ENCODE peak calls at places on chromosomes 3 and 15, in five cellular contexts. I, W, D, H and J are unnamed samples.

GRCh38 chr3:159263750-159264561 is 462.1 kb downstream of the MFSD1 start:
- DNase-seq in D (no peak), I (peak; percentile 28), H (no peak), W (peak; percentile 61), J (peak; percentile 62)

GRCh38 chr3:196867155-196867506 is 589 bp upstream of the SENP5 start:
- DNase-seq in H (no peak), W (no peak), I (no peak), D (no peak), J (no peak)

GRCh38 chr15:71538181-71538580 is 272.2 kb upstream of the NR2E3 start:
- DNase-seq in W (no peak), D (no peak), H (no peak), I (no peak), J (no peak)

GRCh38 chr3:23819599-23820360 is 14.0 kb downstream of the UBE2E1 start:
- DNase-seq in I (no peak), W (no peak), H (no peak), D (no peak), J (no peak)

GRCh38 chr3:9349321-9350117 is 13.3 kb upstream of the THUMPD3 start:
- DNase-seq in W (peak; percentile 55), D (no peak), I (peak; percentile 25), H (no peak), J (peak; percentile 56)

GRCh38 chr3:169244119-169244864 is 419.2 kb downstream of the MECOM start:
- DNase-seq in I (no peak), D (no peak), H (no peak), W (no peak), J (no peak)

GRCh38 chr3:195154111-195154791 is 116.7 kb downstream of the XXYLT1 start:
- DNase-seq in I (no peak), H (no peak), D (no peak), W (peak; percentile 17), J (peak; percentile 33)

GRCh38 chr3:77530870-77531269 is 491.0 kb downstream of the ROBO2 start:
- DNase-seq in H (no peak), D (no peak), W (peak; percentile 37), I (peak; percentile 67), J (peak; percentile 75)

GRCh38 chr15:75138016-75138999 is 63.4 kb upstream of the C15orf39 start:
- DNase-seq in W (peak; percentile 69), D (no peak), H (no peak), I (peak; percentile 24), J (peak; percentile 54)

GRCh38 chr3:170228093-170228766 is 6.0 kb downstream of the PRKCI start:
- DNase-seq in H (no peak), I (no peak), D (no peak), W (no peak), J (no peak)

GRCh38 chr15:51290720-51291119 is 47.7 kb downstream of the CYP19A1 start:
- DNase-seq in H (no peak), I (no peak), W (no peak), D (no peak), J (no peak)

GRCh38 chr3:113948015-113948917 is 453 bp downstream of the ZDHHC23 start:
- DNase-seq in I (no peak), W (no peak), H (peak; percentile 30), D (peak; percentile 22), J (peak; percentile 13)

GRCh38 chr3:134605506-134605905 is 45.3 kb downstream of the KY start:
- DNase-seq in D (no peak), W (no peak), I (no peak), H (no peak), J (no peak)

GRCh38 chr3:151962891-151963290 is 89.4 kb downstream of the SUCNR1 start:
- DNase-seq in W (no peak), I (no peak), H (no peak), D (no peak), J (peak; percentile 8)

GRCh38 chr15:66486887-66487286 is 10.7 kb downstream of the SNAPC5 start:
- DNase-seq in D (no peak), I (no peak), H (no peak), W (no peak), J (no peak)

GRCh38 chr3:123559040-123559861 is 25.6 kb downstream of the HACD2 start:
- DNase-seq in H (no peak), D (peak; percentile 12), W (peak; percentile 63), I (peak; percentile 15), J (peak; percentile 69)

GRCh38 chr3:38108649-38109579 is 28.0 kb downstream of the ACAA1 start:
- DNase-seq in H (no peak), I (no peak), W (no peak), D (no peak), J (no peak)

GRCh38 chr3:123286308-123287023 is 84.7 kb downstream of the SEC22A start:
- DNase-seq in H (no peak), I (peak; percentile 49), W (peak; percentile 89), D (no peak), J (peak; percentile 81)

GRCh38 chr3:155809181-155809580 is 3.1 kb upstream of the C3orf33 start:
- DNase-seq in W (peak; percentile 12), D (no peak), I (no peak), H (no peak), J (peak; percentile 10)

GRCh38 chr3:183178833-183179549 is 16.5 kb upstream of the LAMP3 start:
- DNase-seq in D (peak; percentile 32), W (peak; percentile 63), H (no peak), I (no peak), J (peak; percentile 21)

GRCh38 chr15:55288006-55288717 is 1.5 kb downstream of the RAB27A start:
- DNase-seq in H (no peak), I (no peak), W (no peak), D (no peak), J (no peak)

GRCh38 chr3:55164876-55165275 is 237.0 kb upstream of the LRTM1 start:
- DNase-seq in I (no peak), H (no peak), D (no peak), W (no peak), J (peak; percentile 50)

GRCh38 chr3:127005864-127006500 is 23.1 kb downstream of the PLXNA1 start:
- DNase-seq in I (no peak), D (no peak), W (no peak), H (no peak), J (no peak)

GRCh38 chr15:56428821-56429458 is 36.0 kb downstream of the MNS1 start:
- DNase-seq in W (peak; percentile 46), H (no peak), D (no peak), I (no peak), J (peak; percentile 45)

GRCh38 chr15:73857193-73857920 is 16.0 kb upstream of the TBC1D21 start:
- DNase-seq in H (no peak), D (no peak), I (no peak), W (no peak), J (no peak)

GRCh38 chr15:49847937-49848823 is 227.3 kb downstream of the DTWD1 start:
- DNase-seq in I (peak; percentile 70), D (no peak), H (no peak), W (peak; percentile 61), J (peak; percentile 79)

GRCh38 chr3:65810277-65810676 is 228.4 kb downstream of the MAGI1 start:
- DNase-seq in D (no peak), H (no peak), I (no peak), W (peak; percentile 11), J (peak; percentile 9)

GRCh38 chr3:193857996-193858395 is 265.0 kb downstream of the OPA1 start:
- DNase-seq in I (no peak), D (no peak), H (no peak), W (peak; percentile 68), J (peak; percentile 66)

GRCh38 chr3:40225116-40225515 is 84.4 kb upstream of the EIF1B start:
- DNase-seq in W (no peak), D (no peak), I (no peak), H (no peak), J (no peak)

GRCh38 chr15:67935244-67935643 is 95.4 kb upstream of the RNU6-1 start:
- DNase-seq in W (no peak), D (no peak), H (no peak), I (no peak), J (no peak)

GRCh38 chr3:150826466-150827282 is 63.7 kb upstream of the SIAH2 start:
- DNase-seq in I (no peak), W (no peak), D (no peak), H (no peak), J (no peak)

GRCh38 chr15:80418892-80419537 is 14.8 kb downstream of the ARNT2 start:
- DNase-seq in W (peak; percentile 67), I (peak; percentile 41), D (no peak), H (no peak), J (peak; percentile 70)

GRCh38 chr3:152591448-152592003 is 243.4 kb upstream of the P2RY1 start:
- DNase-seq in H (no peak), I (no peak), D (no peak), W (no peak), J (no peak)

GRCh38 chr15:63052961-63053698 is 10.6 kb downstream of the TPM1 start:
- DNase-seq in W (no peak), H (no peak), I (no peak), D (no peak), J (no peak)

GRCh38 chr3:150733373-150733935 is 29.5 kb downstream of the SIAH2 start:
- DNase-seq in D (no peak), W (no peak), I (no peak), H (no peak), J (no peak)

GRCh38 chr3:155391104-155391503 is 97.6 kb upstream of the STRIT1 start:
- DNase-seq in W (peak; percentile 64), H (no peak), I (peak; percentile 44), D (no peak), J (peak; percentile 68)

GRCh38 chr3:49339593-49339946 is 283 bp downstream of the USP4 start:
- DNase-seq in W (peak; percentile 37), H (no peak), D (no peak), I (no peak), J (peak; percentile 17)